ENCODE peak calls at places on chromosome 20, in six cellular contexts. M is transverse colon, I is breast epithelium, D is H1, T is sigmoid colon, N is HCT116. K is an unnamed sample.

GRCh38 chr20:37202267-37202943 is 23.1 kb upstream of the MROH8 start:
- DNase-seq in N (peak), T (no peak), M (peak), I (no peak), D (no peak), K (peak)

GRCh38 chr20:61520761-61521460 is 268.9 kb downstream of the CDH4 start:
- DNase-seq in M (no peak), N (no peak), T (no peak), D (no peak), I (no peak), K (no peak)

GRCh38 chr20:32332614-32333013 is 25.5 kb upstream of the ASXL1 start:
- DNase-seq in D (no peak), N (no peak), I (no peak), M (peak), T (no peak), K (no peak)

GRCh38 chr20:33162753-33163152 is 5.2 kb upstream of the BPIFA2 start:
- DNase-seq in I (no peak), M (no peak), N (no peak), D (no peak), T (no peak), K (peak)

GRCh38 chr20:326645-327031 is 1.3 kb downstream of the SOX12 start:
- DNase-seq in M (peak), T (peak), N (no peak), D (no peak), I (no peak), K (no peak)

GRCh38 chr20:59923514-59923913 is 9.9 kb downstream of the SYCP2 start:
- DNase-seq in T (no peak), M (no peak), I (no peak), D (no peak), N (no peak), K (no peak)

GRCh38 chr20:32482251-32483220 is 102.6 kb downstream of the NOL4L start:
- DNase-seq in N (no peak), M (peak), T (peak), I (no peak), D (peak), K (peak)

GRCh38 chr20:23631226-23631822 is 6.4 kb downstream of the CST3 start:
- DNase-seq in T (no peak), D (no peak), M (no peak), N (no peak), I (no peak), K (no peak)

GRCh38 chr20:38726849-38727601 is 2.7 kb downstream of the SLC32A1 start:
- DNase-seq in T (no peak), I (no peak), D (peak), N (no peak), M (no peak), K (no peak)
- TF ChIP-seq POLR2AphosphoS5 in T (no peak), I (no peak), D (no peak), N (no peak), M (no peak), K (no peak)

DNA sequence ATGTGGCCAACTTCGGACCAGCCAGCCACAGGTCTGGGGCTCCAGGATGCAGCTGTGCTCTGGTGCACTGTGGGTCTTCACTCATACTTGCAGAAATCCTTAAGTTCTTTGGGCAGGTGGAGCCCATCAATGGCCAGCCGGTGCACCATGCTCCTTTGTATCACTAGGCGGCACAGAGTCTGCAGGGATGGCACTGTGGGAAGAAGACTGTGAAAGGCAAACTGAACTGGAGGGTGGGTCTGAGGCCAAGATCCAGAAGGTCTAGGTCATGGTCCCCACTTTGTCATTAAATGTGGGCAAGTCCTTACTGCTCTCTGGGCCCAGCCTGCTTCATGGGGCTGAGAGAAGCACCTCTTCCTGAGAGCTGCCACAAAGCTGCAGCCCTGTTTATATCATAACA is 1.3 kb upstream of the SPATA25 start:
- DNase-seq in N (no peak), T (no peak), M (no peak), I (no peak), D (no peak), K (no peak)
- TF ChIP-seq POLR2AphosphoS5 in N (no peak), T (no peak), M (no peak), I (no peak), D (no peak), K (no peak)

DNA sequence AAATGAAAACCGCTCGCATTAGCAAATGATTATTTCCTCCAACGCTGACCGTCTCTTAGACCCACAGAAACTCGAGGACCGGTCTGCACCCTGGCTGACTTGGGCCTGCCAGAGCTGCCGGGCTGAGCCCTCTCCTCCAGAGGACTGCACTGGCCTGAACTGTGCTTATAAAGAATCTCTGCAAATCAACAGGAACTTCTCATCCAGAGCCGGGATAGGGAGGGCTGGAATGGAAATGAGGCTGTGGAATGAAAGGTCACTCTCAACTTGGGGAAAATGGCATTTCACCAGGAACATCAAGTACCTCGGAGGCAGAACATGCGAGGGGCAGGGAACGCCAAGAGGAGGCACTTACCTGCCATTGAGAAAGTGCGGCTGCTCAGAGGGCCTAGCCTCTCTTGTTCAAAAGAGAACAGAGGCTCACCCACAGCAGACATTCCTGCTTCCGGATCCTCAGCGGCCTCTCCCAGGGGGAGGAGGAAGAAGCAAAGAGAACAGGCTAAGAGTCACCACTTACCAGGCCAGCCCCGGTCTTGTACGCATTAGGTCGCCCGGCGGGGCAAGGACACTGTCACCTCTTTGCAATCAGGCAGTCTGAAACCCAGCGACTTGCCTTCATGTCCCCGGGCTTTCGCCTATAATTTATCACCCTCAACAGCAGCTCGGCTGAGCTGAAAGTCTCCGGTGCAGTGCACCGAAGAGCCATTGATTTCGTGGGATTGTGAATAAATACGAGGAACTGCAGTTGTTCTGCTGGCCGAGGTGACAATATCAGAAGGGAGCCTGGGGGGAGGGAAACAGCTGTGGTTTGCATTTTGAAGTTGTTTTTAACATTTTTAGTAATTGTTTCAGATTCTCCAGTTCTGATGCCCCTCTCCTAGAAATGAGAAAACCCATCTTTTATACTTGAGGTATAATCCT is 37.6 kb downstream of the ZMYND8 start:
- DNase-seq in N (no peak), M (peak), T (peak), I (peak), D (peak), K (peak)
- TF ChIP-seq POLR2AphosphoS5 in N (no peak), M (peak), T (peak), I (peak), D (peak), K (no peak)

DNA sequence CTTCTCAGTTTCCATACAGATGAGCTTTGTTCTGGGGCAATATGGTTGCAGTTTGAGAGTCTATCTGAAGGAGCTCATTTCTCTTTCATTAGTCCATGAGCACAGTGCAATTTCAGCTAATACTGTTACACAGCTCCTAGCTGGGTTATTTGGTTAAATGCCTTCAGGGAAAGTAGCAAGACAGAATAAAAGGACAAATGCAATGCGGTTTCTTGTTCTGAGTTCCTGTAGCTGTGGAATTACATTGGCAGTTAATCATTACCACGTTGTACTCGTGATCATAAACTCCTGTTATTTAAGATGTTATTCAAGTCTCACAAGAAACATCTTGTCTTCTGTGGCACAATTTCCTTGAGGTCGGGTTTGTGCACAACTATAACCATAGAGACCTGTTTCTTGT is 127.7 kb downstream of the BFSP1 start:
- DNase-seq in T (no peak), N (no peak), M (no peak), D (no peak), I (no peak), K (no peak)
- TF ChIP-seq POLR2AphosphoS5 in T (no peak), N (no peak), M (no peak), D (no peak), I (no peak), K (no peak)

GRCh38 chr20:50730765-50731054 is 670 bp upstream of the PARD6B start:
- DNase-seq in D (no peak), I (no peak), N (no peak), M (no peak), T (no peak), K (no peak)
- TF ChIP-seq POLR2AphosphoS5 in D (peak), I (no peak), N (peak), M (peak), T (peak), K (no peak)

GRCh38 chr20:9996944-9997343 is 37.8 kb upstream of the ANKEF1 start:
- DNase-seq in I (no peak), D (no peak), N (no peak), M (no peak), T (no peak), K (no peak)

GRCh38 chr20:9993133-9993532 is 41.7 kb upstream of the ANKEF1 start:
- DNase-seq in D (no peak), M (no peak), T (no peak), N (no peak), I (no peak), K (no peak)

GRCh38 chr20:9995514-9996272 is 39.1 kb upstream of the ANKEF1 start:
- DNase-seq in D (no peak), I (no peak), M (no peak), T (no peak), N (no peak), K (no peak)

GRCh38 chr20:9999660-10000059 is 35.1 kb upstream of the ANKEF1 start:
- DNase-seq in D (no peak), N (no peak), I (no peak), M (no peak), T (no peak), K (no peak)

GRCh38 chr20:9994676-9995075 is 40.1 kb upstream of the ANKEF1 start:
- DNase-seq in M (no peak), I (no peak), D (no peak), T (no peak), N (no peak), K (no peak)
- TF ChIP-seq POLR2AphosphoS5 in M (no peak), I (no peak), D (no peak), T (no peak), N (no peak), K (no peak)

GRCh38 chr20:6533321-6533720 is 234.2 kb upstream of the BMP2 start:
- DNase-seq in M (no peak), N (no peak), T (no peak), I (no peak), D (no peak), K (no peak)
- TF ChIP-seq POLR2AphosphoS5 in M (peak), N (no peak), T (no peak), I (no peak), D (no peak), K (no peak)

DNA sequence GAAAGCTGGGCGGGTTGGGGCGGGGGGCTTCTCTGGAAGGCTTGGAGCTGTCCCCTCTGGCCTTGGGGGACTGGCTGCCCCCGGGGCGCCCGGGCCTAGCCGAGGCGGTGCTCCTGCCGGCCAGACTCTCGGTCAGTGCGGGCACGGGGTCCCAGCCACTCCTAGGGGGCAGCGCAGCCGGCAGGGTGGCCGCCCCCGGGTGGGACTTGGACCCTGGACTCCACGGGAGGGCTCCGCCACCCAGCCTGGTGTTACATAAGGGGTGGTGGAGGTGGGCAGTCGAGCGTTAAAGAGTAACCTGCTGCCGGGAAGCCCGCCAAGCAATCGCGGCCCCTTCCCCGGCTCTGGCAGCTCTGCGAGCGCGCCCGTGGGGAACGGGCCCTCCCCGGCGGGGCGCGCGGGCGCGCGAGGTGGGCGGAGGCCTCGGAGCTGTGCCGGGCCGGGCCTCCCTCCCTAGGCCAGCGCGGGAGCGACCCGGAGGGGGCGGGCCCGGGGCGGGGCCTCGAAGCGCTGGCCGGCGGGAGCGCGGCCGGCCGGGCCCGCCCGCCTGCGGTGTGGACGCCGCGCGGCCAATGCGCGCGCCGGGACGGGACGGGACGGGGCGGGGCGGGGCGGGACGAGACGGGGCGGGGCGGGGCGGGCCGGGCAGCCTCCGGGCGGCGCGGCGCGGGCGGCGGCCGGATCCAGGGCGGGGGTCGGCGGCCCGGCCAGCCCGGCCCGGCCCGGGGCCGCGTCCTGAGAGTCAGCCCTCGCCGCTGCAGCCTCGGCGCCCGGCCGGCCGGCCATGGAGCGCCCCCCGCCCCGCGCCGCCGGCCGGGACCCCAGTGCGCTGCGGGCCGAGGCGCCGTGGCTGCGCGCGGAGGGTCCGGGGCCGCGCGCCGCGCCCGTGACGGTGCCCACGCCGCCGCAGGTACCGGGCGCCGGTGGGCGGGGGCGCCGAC is at the start of gene SLC2A4RG:
- DNase-seq in I (peak), M (peak), N (no peak), T (peak), D (peak), K (peak)
- TF ChIP-seq POLR2AphosphoS5 in I (peak), M (no peak), N (peak), T (peak), D (no peak), K (no peak)

GRCh38 chr20:63703471-63703975 is 4.3 kb downstream of the ARFRP1 start:
- DNase-seq in M (no peak), N (no peak), T (peak), D (no peak), I (no peak), K (no peak)
- TF ChIP-seq POLR2AphosphoS5 in M (no peak), N (no peak), T (no peak), D (no peak), I (no peak), K (no peak)